ENCODE peak calls at places on chromosomes 7 and 10, in seven cellular contexts. One of them, this sample, is unnamed.

GRCh38 chr7:122064971-122065370 is 79.1 kb downstream of the AASS start:
- DNase-seq in GM12878: no peak
- DNase-seq in HCT116: no peak
- DNase-seq in HepG2: no peak
- DNase-seq in K562: no peak
- DNase-seq in H1: no peak
- DNase-seq in SK-N-SH: no peak
- DNase-seq in this sample: no peak

GRCh38 chr7:17099083-17099973 is 199.1 kb upstream of the AHR start:
- DNase-seq in HCT116: peak
- DNase-seq in HepG2: peak
- DNase-seq in K562: no peak
- DNase-seq in SK-N-SH: no peak
- DNase-seq in H1: no peak
- DNase-seq in GM12878: no peak
- DNase-seq in this sample: peak

GRCh38 chr7:84187813-84188212 is 6.8 kb downstream of the SEMA3A start:
- DNase-seq in HCT116: no peak
- DNase-seq in H1: no peak
- DNase-seq in HepG2: no peak
- DNase-seq in K562: no peak
- DNase-seq in GM12878: no peak
- DNase-seq in SK-N-SH: no peak
- DNase-seq in this sample: no peak

GRCh38 chr10:104445359-104445758 is 91.7 kb downstream of the CFAP58 start:
- DNase-seq in SK-N-SH: no peak
- DNase-seq in K562: no peak
- DNase-seq in HCT116: no peak
- DNase-seq in HepG2: no peak
- DNase-seq in H1: no peak
- DNase-seq in GM12878: no peak
- DNase-seq in this sample: no peak

GRCh38 chr10:122417667-122418066 is 36.8 kb upstream of the ARMS2 start:
- DNase-seq in HCT116: no peak
- DNase-seq in GM12878: no peak
- DNase-seq in H1: no peak
- DNase-seq in SK-N-SH: peak
- DNase-seq in HepG2: no peak
- DNase-seq in K562: no peak
- DNase-seq in this sample: no peak

GRCh38 chr7:116632349-116632748 is 39.6 kb upstream of the MET start:
- DNase-seq in SK-N-SH: no peak
- DNase-seq in H1: no peak
- DNase-seq in HCT116: no peak
- DNase-seq in GM12878: no peak
- DNase-seq in HepG2: no peak
- DNase-seq in K562: no peak
- DNase-seq in this sample: no peak

GRCh38 chr10:14293516-14293915 is 37.2 kb downstream of the FRMD4A start:
- DNase-seq in HCT116: no peak
- DNase-seq in SK-N-SH: no peak
- DNase-seq in H1: no peak
- DNase-seq in GM12878: no peak
- DNase-seq in HepG2: no peak
- DNase-seq in K562: no peak
- DNase-seq in this sample: no peak

GRCh38 chr7:98470131-98470985 is 69.5 kb upstream of the BAIAP2L1 start:
- DNase-seq in H1: peak
- DNase-seq in K562: peak
- DNase-seq in HCT116: no peak
- DNase-seq in HepG2: no peak
- DNase-seq in GM12878: no peak
- DNase-seq in SK-N-SH: peak
- DNase-seq in this sample: peak

GRCh38 chr7:54664235-54665228 is 94.5 kb downstream of the SEC61G start:
- DNase-seq in H1: peak
- DNase-seq in HepG2: peak
- DNase-seq in HCT116: no peak
- DNase-seq in GM12878: no peak
- DNase-seq in SK-N-SH: peak
- DNase-seq in K562: peak
- DNase-seq in this sample: peak

GRCh38 chr10:43041422-43042342 is 35.2 kb upstream of the RET start:
- DNase-seq in HCT116: no peak
- DNase-seq in SK-N-SH: peak
- DNase-seq in HepG2: no peak
- DNase-seq in K562: no peak
- DNase-seq in H1: no peak
- DNase-seq in GM12878: no peak
- DNase-seq in this sample: no peak

GRCh38 chr7:120272896-120273475 is at the start of gene KCND2:
- DNase-seq in GM12878: no peak
- DNase-seq in K562: no peak
- DNase-seq in HepG2: no peak
- DNase-seq in HCT116: no peak
- DNase-seq in H1: no peak
- DNase-seq in SK-N-SH: peak
- DNase-seq in this sample: peak

GRCh38 chr10:11856678-11857077 is 33.5 kb downstream of the PROSER2 start:
- DNase-seq in GM12878: no peak
- DNase-seq in HCT116: no peak
- DNase-seq in HepG2: no peak
- DNase-seq in SK-N-SH: no peak
- DNase-seq in K562: no peak
- DNase-seq in H1: no peak
- DNase-seq in this sample: no peak

GRCh38 chr7:88927-89921 is 103.1 kb upstream of the FAM20C start:
- DNase-seq in HCT116: no peak
- DNase-seq in SK-N-SH: no peak
- DNase-seq in H1: no peak
- DNase-seq in HepG2: no peak
- DNase-seq in GM12878: no peak
- DNase-seq in K562: no peak
- DNase-seq in this sample: no peak

GRCh38 chr7:5382281-5383041 is 41.2 kb downstream of the TNRC18 start:
- DNase-seq in H1: no peak
- DNase-seq in K562: peak
- DNase-seq in HCT116: no peak
- DNase-seq in SK-N-SH: peak
- DNase-seq in HepG2: no peak
- DNase-seq in GM12878: no peak
- DNase-seq in this sample: no peak

GRCh38 chr10:44981172-44982113 is 2.8 kb upstream of the DEPP1 start:
- DNase-seq in K562: no peak
- DNase-seq in GM12878: no peak
- DNase-seq in H1: no peak
- DNase-seq in HepG2: peak
- DNase-seq in HCT116: peak
- DNase-seq in SK-N-SH: no peak
- DNase-seq in this sample: peak

GRCh38 chr10:8473205-8473604 is 418.7 kb downstream of the GATA3 start:
- DNase-seq in HCT116: no peak
- DNase-seq in SK-N-SH: no peak
- DNase-seq in GM12878: no peak
- DNase-seq in H1: no peak
- DNase-seq in K562: no peak
- DNase-seq in HepG2: no peak
- DNase-seq in this sample: peak

GRCh38 chr7:148587076-148587475 is 3.5 kb upstream of the C7orf33 start:
- DNase-seq in HepG2: no peak
- DNase-seq in H1: no peak
- DNase-seq in HCT116: no peak
- DNase-seq in SK-N-SH: no peak
- DNase-seq in GM12878: no peak
- DNase-seq in K562: no peak
- DNase-seq in this sample: no peak

GRCh38 chr7:5424689-5425506 is 1.3 kb upstream of the TNRC18 start:
- DNase-seq in SK-N-SH: no peak
- DNase-seq in GM12878: no peak
- DNase-seq in HepG2: peak
- DNase-seq in K562: peak
- DNase-seq in H1: no peak
- DNase-seq in HCT116: no peak
- DNase-seq in this sample: no peak

GRCh38 chr7:37211097-37211496 is 237.6 kb downstream of the ELMO1 start:
- DNase-seq in K562: no peak
- DNase-seq in H1: no peak
- DNase-seq in GM12878: no peak
- DNase-seq in HCT116: no peak
- DNase-seq in HepG2: no peak
- DNase-seq in SK-N-SH: no peak
- DNase-seq in this sample: no peak

GRCh38 chr10:69864321-69864720 is 62.6 kb downstream of the COL13A1 start:
- DNase-seq in HCT116: peak
- DNase-seq in GM12878: no peak
- DNase-seq in HepG2: no peak
- DNase-seq in H1: no peak
- DNase-seq in SK-N-SH: no peak
- DNase-seq in K562: no peak
- DNase-seq in this sample: no peak
- TF ChIP-seq JUND in HCT116: peak
- TF ChIP-seq JUND in GM12878: no peak
- TF ChIP-seq JUND in HepG2: no peak
- TF ChIP-seq JUND in H1: no peak
- TF ChIP-seq JUND in SK-N-SH: peak
- TF ChIP-seq JUND in K562: no peak
- TF ChIP-seq JUND in this sample: no peak

GRCh38 chr10:58480321-58480720 is 32.4 kb upstream of the BICC1 start:
- DNase-seq in GM12878: no peak
- DNase-seq in HepG2: no peak
- DNase-seq in HCT116: no peak
- DNase-seq in SK-N-SH: no peak
- DNase-seq in K562: no peak
- DNase-seq in H1: no peak
- DNase-seq in this sample: no peak

GRCh38 chr10:58481569-58482109 is 31.0 kb upstream of the BICC1 start:
- DNase-seq in SK-N-SH: no peak
- DNase-seq in HepG2: no peak
- DNase-seq in K562: no peak
- DNase-seq in HCT116: no peak
- DNase-seq in H1: no peak
- DNase-seq in GM12878: no peak
- DNase-seq in this sample: no peak

GRCh38 chr10:58477122-58477521 is 35.5 kb upstream of the BICC1 start:
- DNase-seq in HCT116: no peak
- DNase-seq in GM12878: no peak
- DNase-seq in HepG2: no peak
- DNase-seq in H1: no peak
- DNase-seq in K562: no peak
- DNase-seq in SK-N-SH: no peak
- DNase-seq in this sample: no peak

GRCh38 chr10:58477902-58478301 is 34.8 kb upstream of the BICC1 start:
- DNase-seq in SK-N-SH: no peak
- DNase-seq in K562: no peak
- DNase-seq in H1: no peak
- DNase-seq in HCT116: no peak
- DNase-seq in GM12878: no peak
- DNase-seq in HepG2: no peak
- DNase-seq in this sample: no peak

DNA sequence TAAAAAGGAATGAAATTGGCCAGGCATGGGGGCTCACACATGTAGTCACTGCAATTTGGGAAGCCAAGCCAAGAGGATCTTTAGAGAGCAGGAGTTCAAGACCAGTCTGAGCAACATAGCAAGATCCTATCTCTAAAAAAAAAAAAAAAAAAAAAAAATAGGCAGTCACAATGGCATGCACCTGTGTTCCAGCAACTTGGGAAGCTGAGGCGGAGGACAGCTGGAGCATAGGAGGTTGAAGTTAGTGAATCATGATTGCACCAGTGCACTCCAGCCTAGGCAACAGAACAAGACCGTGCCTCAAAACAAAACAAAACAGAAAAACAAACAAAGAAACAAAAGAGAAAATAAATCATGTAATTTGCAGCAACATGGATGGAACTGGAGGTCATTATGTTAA is 33.7 kb upstream of the BICC1 start:
- DNase-seq in HepG2: no peak
- DNase-seq in GM12878: no peak
- DNase-seq in SK-N-SH: no peak
- DNase-seq in H1: no peak
- DNase-seq in K562: no peak
- DNase-seq in HCT116: no peak
- DNase-seq in this sample: no peak
- TF ChIP-seq JUND in HepG2: no peak
- TF ChIP-seq JUND in GM12878: no peak
- TF ChIP-seq JUND in SK-N-SH: no peak
- TF ChIP-seq JUND in H1: no peak
- TF ChIP-seq JUND in K562: no peak
- TF ChIP-seq JUND in HCT116: no peak
- TF ChIP-seq JUND in this sample: no peak

DNA sequence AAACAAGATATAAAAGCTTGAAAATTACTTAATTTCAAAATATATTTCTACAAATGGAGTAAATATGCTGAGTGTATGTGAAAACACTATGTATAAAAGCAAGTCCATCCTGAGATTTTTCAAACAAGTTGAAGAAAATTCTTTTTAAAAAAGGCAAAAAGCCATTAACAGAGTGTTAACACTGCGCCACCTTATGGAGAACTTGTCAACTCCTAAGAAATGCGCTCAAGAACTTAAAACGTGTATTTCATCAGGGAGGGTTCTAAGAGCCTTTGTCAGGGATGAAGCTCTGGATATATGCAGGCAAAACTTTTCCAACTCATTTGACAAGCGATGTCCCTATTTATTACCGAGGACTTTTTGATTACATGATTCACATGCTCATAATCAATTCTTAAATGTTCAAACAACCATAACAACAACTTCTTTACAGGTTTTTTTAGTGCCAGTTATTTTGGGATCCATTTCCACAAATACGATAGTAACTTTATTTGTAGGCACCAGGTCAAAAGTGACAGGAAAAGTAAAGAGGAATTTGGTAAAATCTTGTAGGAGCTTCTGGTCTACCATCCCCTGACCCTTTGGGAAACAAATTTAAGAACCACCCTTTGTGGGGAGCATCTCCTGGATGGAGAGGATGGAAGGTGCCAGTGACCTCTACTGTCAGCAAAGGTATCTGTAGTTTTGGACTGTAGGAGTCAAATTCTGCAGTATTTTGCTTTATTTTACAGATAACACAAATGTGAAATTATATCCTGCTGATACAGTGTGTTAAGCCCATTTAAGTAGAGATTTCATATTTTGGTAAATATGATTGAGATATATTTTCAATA is 23.2 kb downstream of the CALCR start:
- DNase-seq in SK-N-SH: no peak
- DNase-seq in GM12878: no peak
- DNase-seq in H1: no peak
- DNase-seq in K562: no peak
- DNase-seq in HCT116: peak
- DNase-seq in HepG2: peak
- DNase-seq in this sample: no peak
- TF ChIP-seq JUND in SK-N-SH: no peak
- TF ChIP-seq JUND in GM12878: no peak
- TF ChIP-seq JUND in H1: no peak
- TF ChIP-seq JUND in K562: no peak
- TF ChIP-seq JUND in HCT116: no peak
- TF ChIP-seq JUND in HepG2: no peak
- TF ChIP-seq JUND in this sample: no peak

GRCh38 chr10:96673318-96674099 is 46.8 kb downstream of the PIK3AP1 start:
- DNase-seq in HCT116: no peak
- DNase-seq in SK-N-SH: no peak
- DNase-seq in GM12878: peak
- DNase-seq in H1: no peak
- DNase-seq in K562: no peak
- DNase-seq in HepG2: peak
- DNase-seq in this sample: no peak
- TF ChIP-seq JUND in HCT116: no peak
- TF ChIP-seq JUND in SK-N-SH: no peak
- TF ChIP-seq JUND in GM12878: no peak
- TF ChIP-seq JUND in H1: no peak
- TF ChIP-seq JUND in K562: no peak
- TF ChIP-seq JUND in HepG2: no peak
- TF ChIP-seq JUND in this sample: no peak

GRCh38 chr7:76037310-76037709 is 10.5 kb downstream of the STYXL1 start:
- DNase-seq in GM12878: no peak
- DNase-seq in H1: no peak
- DNase-seq in HepG2: no peak
- DNase-seq in SK-N-SH: no peak
- DNase-seq in K562: no peak
- DNase-seq in HCT116: no peak
- DNase-seq in this sample: no peak
- TF ChIP-seq JUND in GM12878: no peak
- TF ChIP-seq JUND in H1: no peak
- TF ChIP-seq JUND in HepG2: no peak
- TF ChIP-seq JUND in SK-N-SH: peak
- TF ChIP-seq JUND in K562: no peak
- TF ChIP-seq JUND in HCT116: no peak
- TF ChIP-seq JUND in this sample: no peak

This sample was measured in T47D.